ENCODE peak calls at places on chromosomes 7 and 10, in five cellular contexts. N is adrenal gland, C is transverse colon, P is mesendoderm, J is hepatocyte. X is an unnamed sample.

GRCh38 chr10:74539317-74539716 is 287.1 kb upstream of the KAT6B start:
- DNase-seq in N (no peak), C (no peak), P (no peak), J (no peak), X (no peak)

GRCh38 chr10:24783504-24783903 is 59.8 kb upstream of the ARHGAP21 start:
- DNase-seq in N (no peak), C (no peak), P (no peak), J (no peak), X (no peak)

GRCh38 chr7:155647734-155648133 is 3.3 kb downstream of the RBM33 start:
- DNase-seq in N (no peak), C (no peak), P (no peak), J (no peak), X (no peak)

GRCh38 chr7:44979481-44980392 is 922 bp upstream of the MYO1G start:
- DNase-seq in N (no peak), C (no peak), P (peak), J (no peak), X (no peak)

GRCh38 chr7:115271332-115272235 is 349.7 kb downstream of the MDFIC start:
- DNase-seq in N (no peak), C (no peak), P (no peak), J (no peak), X (no peak)

GRCh38 chr7:70322786-70323185 is 724.5 kb downstream of the AUTS2 start:
- DNase-seq in N (no peak), C (no peak), P (no peak), J (no peak), X (no peak)

GRCh38 chr7:8210845-8211724 is 50.9 kb downstream of the ICA1 start:
- DNase-seq in N (no peak), C (no peak), P (no peak), J (no peak), X (no peak)

GRCh38 chr7:158107806-158108205 is 479.8 kb downstream of the PTPRN2 start:
- DNase-seq in N (no peak), C (no peak), P (no peak), J (no peak), X (no peak)

GRCh38 chr10:58326967-58327381 is 7.8 kb upstream of the UBE2D1 start:
- DNase-seq in N (peak), C (no peak), P (no peak), J (no peak), X (no peak)

GRCh38 chr10:27911006-27911405 is 87.9 kb downstream of the ODAD2 start:
- DNase-seq in N (no peak), C (no peak), P (peak), J (no peak), X (no peak)

GRCh38 chr10:27914888-27915287 is 84.0 kb downstream of the ODAD2 start:
- DNase-seq in N (no peak), C (no peak), P (no peak), J (no peak), X (no peak)

GRCh38 chr10:27908231-27908630 is 90.6 kb downstream of the ODAD2 start:
- DNase-seq in N (no peak), C (no peak), P (no peak), J (no peak), X (no peak)

GRCh38 chr10:27911645-27912044 is 87.2 kb downstream of the ODAD2 start:
- DNase-seq in N (no peak), C (no peak), P (peak), J (no peak), X (no peak)

GRCh38 chr10:27912241-27912640 is 86.6 kb downstream of the ODAD2 start:
- DNase-seq in N (no peak), C (no peak), P (no peak), J (no peak), X (no peak)
- H3K27ac ChIP-seq in N (no peak), C (no peak), P (no peak), J (no peak), X (no peak)

GRCh38 chr7:120996983-120997334 is 8.4 kb downstream of the CPED1 start:
- DNase-seq in N (no peak), C (no peak), P (no peak), J (no peak), X (no peak)
- H3K27ac ChIP-seq in N (peak), C (peak), P (no peak), J (no peak), X (no peak)

GRCh38 chr7:36188923-36189322 is 35.9 kb downstream of the EEPD1 start:
- DNase-seq in N (no peak), C (no peak), P (peak), J (no peak), X (no peak)

GRCh38 chr7:36190447-36191291 is 37.6 kb downstream of the EEPD1 start:
- DNase-seq in N (no peak), C (no peak), P (no peak), J (no peak), X (no peak)

GRCh38 chr7:36192877-36193276 is 39.8 kb downstream of the EEPD1 start:
- DNase-seq in N (no peak), C (no peak), P (no peak), J (no peak), X (no peak)

GRCh38 chr7:36191292-36191920 is 38.4 kb downstream of the EEPD1 start:
- DNase-seq in N (no peak), C (no peak), P (no peak), J (no peak), X (no peak)

GRCh38 chr7:36192050-36192824 is 39.2 kb downstream of the EEPD1 start:
- DNase-seq in N (peak), C (no peak), P (no peak), J (peak), X (no peak)
- H3K27ac ChIP-seq in N (no peak), C (peak), P (no peak), J (peak), X (no peak)

DNA sequence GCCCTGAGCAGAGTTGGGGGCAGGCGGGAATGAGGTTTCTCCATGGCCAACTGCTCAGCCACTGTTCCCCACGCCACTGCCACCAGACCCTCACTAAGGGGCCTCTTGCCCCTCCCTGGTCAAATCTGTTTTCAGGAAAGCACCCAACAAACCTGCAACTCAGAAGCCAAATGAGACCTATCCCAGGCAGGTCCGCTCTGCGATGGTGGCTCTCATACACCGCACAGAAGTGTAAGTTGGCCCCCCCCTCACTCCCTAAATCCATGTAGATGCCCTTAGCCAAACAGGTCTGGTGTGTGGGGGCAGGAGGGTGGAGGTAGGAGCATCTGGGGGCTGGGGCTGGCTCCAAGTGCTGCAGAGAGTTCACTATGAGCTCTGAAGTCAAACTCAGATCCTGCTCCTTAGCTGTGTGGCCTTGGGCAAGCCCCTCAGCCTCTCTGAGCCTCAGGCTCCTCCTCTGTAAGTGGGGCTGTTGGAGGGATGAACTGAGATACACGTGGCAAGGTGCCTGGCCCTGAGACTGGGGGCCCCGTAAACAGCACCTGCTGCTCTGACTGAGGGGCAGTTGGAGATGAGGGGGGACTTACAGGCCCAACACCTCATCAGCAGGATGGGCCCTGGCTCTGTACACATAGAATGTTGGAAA is 1.1 kb downstream of the MMRN2 start:
- DNase-seq in N (no peak), C (no peak), P (no peak), J (no peak), X (no peak)
- H3K27ac ChIP-seq in N (peak), C (peak), P (no peak), J (no peak), X (no peak)

X was measured in epithelial cell of prostate.